ENCODE peak calls at places on chromosomes 4 and X, in six cellular contexts. One of them, this sample, is unnamed.

GRCh38 chrX:88135735-88136134 is 611.3 kb upstream of the CPXCR1 start:
- DNase-seq in glomerular endothelial cell: no peak
- DNase-seq in ecto neural progenitor cell: no peak
- DNase-seq in memory B cell: no peak
- DNase-seq in NCI-H1105 treated with DMSO at 0.1 percent for 48 hours: peak; percentile 26
- DNase-seq in EH: no peak
- DNase-seq in this sample: no peak

GRCh38 chr4:102494603-102495002 is 6.6 kb upstream of the NFKB1 start:
- DNase-seq in glomerular endothelial cell: no peak
- DNase-seq in EH: no peak
- DNase-seq in ecto neural progenitor cell: no peak
- DNase-seq in memory B cell: no peak
- DNase-seq in NCI-H1105 treated with DMSO at 0.1 percent for 48 hours: no peak
- DNase-seq in this sample: no peak

GRCh38 chrX:143121471-143121870 is 95.7 kb downstream of the SPANXN4 start:
- DNase-seq in ecto neural progenitor cell: no peak
- DNase-seq in EH: no peak
- DNase-seq in memory B cell: no peak
- DNase-seq in NCI-H1105 treated with DMSO at 0.1 percent for 48 hours: peak; percentile 96
- DNase-seq in glomerular endothelial cell: no peak
- DNase-seq in this sample: no peak

GRCh38 chrX:154547245-154548027 is at the start of gene IKBKG:
- DNase-seq in memory B cell: peak; percentile 83
- DNase-seq in glomerular endothelial cell: no peak
- DNase-seq in EH: peak; percentile 91
- DNase-seq in ecto neural progenitor cell: peak; percentile 90
- DNase-seq in NCI-H1105 treated with DMSO at 0.1 percent for 48 hours: peak; percentile 91
- DNase-seq in this sample: peak; percentile 63

GRCh38 chr4:123248260-123248659 is 148.3 kb upstream of the SPRY1 start:
- DNase-seq in ecto neural progenitor cell: no peak
- DNase-seq in NCI-H1105 treated with DMSO at 0.1 percent for 48 hours: peak; percentile 19
- DNase-seq in glomerular endothelial cell: no peak
- DNase-seq in EH: peak; percentile 39
- DNase-seq in memory B cell: no peak
- DNase-seq in this sample: no peak

GRCh38 chr4:151437505-151437904 is 28.5 kb downstream of the FHIP1A start:
- DNase-seq in glomerular endothelial cell: no peak
- DNase-seq in EH: no peak
- DNase-seq in NCI-H1105 treated with DMSO at 0.1 percent for 48 hours: no peak
- DNase-seq in ecto neural progenitor cell: no peak
- DNase-seq in memory B cell: no peak
- DNase-seq in this sample: no peak

GRCh38 chr4:139241784-139242151 is 38.3 kb downstream of the MGARP start:
- DNase-seq in EH: no peak
- DNase-seq in ecto neural progenitor cell: no peak
- DNase-seq in glomerular endothelial cell: no peak
- DNase-seq in NCI-H1105 treated with DMSO at 0.1 percent for 48 hours: no peak
- DNase-seq in memory B cell: no peak
- DNase-seq in this sample: no peak

GRCh38 chr4:181877329-181877848 is 365.8 kb upstream of the TENM3 start:
- DNase-seq in ecto neural progenitor cell: no peak
- DNase-seq in EH: no peak
- DNase-seq in NCI-H1105 treated with DMSO at 0.1 percent for 48 hours: no peak
- DNase-seq in glomerular endothelial cell: no peak
- DNase-seq in memory B cell: no peak
- DNase-seq in this sample: no peak

GRCh38 chr4:2535386-2536192 is 858 bp upstream of the FAM193A start:
- DNase-seq in memory B cell: peak; percentile 67
- DNase-seq in ecto neural progenitor cell: peak; percentile 81
- DNase-seq in glomerular endothelial cell: no peak
- DNase-seq in EH: peak; percentile 34
- DNase-seq in NCI-H1105 treated with DMSO at 0.1 percent for 48 hours: peak; percentile 29
- DNase-seq in this sample: peak; percentile 57

GRCh38 chr4:19924761-19925160 is 326.9 kb upstream of the SLIT2 start:
- DNase-seq in memory B cell: no peak
- DNase-seq in glomerular endothelial cell: no peak
- DNase-seq in NCI-H1105 treated with DMSO at 0.1 percent for 48 hours: peak; percentile 3
- DNase-seq in ecto neural progenitor cell: no peak
- DNase-seq in EH: peak; percentile 4
- DNase-seq in this sample: no peak

GRCh38 chrX:118571829-118572228 is 76.2 kb downstream of the DOCK11 start:
- DNase-seq in glomerular endothelial cell: no peak
- DNase-seq in memory B cell: no peak
- DNase-seq in EH: no peak
- DNase-seq in NCI-H1105 treated with DMSO at 0.1 percent for 48 hours: no peak
- DNase-seq in ecto neural progenitor cell: no peak
- DNase-seq in this sample: no peak

GRCh38 chr4:160510925-160511324 is 1408.0 kb downstream of the RAPGEF2 start:
- DNase-seq in glomerular endothelial cell: no peak
- DNase-seq in memory B cell: no peak
- DNase-seq in EH: no peak
- DNase-seq in ecto neural progenitor cell: no peak
- DNase-seq in NCI-H1105 treated with DMSO at 0.1 percent for 48 hours: no peak
- DNase-seq in this sample: no peak

GRCh38 chrX:153055827-153056748 is at the start of gene PNMA3:
- DNase-seq in glomerular endothelial cell: no peak
- DNase-seq in ecto neural progenitor cell: no peak
- DNase-seq in EH: no peak
- DNase-seq in NCI-H1105 treated with DMSO at 0.1 percent for 48 hours: no peak
- DNase-seq in memory B cell: no peak
- DNase-seq in this sample: no peak

GRCh38 chr4:4327652-4328121 is 37.6 kb downstream of the ZBTB49 start:
- DNase-seq in memory B cell: no peak
- DNase-seq in glomerular endothelial cell: no peak
- DNase-seq in NCI-H1105 treated with DMSO at 0.1 percent for 48 hours: no peak
- DNase-seq in EH: peak; percentile 19
- DNase-seq in ecto neural progenitor cell: peak; percentile 83
- DNase-seq in this sample: no peak

This sample was measured in GF-D8.